ENCODE peak calls at places on chromosomes 7 and 10, in nine cellular contexts. E is tibial nerve, O is esophagus muscularis mucosa, P is transverse colon, C is sigmoid colon, L is ovary, F is SK-N-SH, V is stomach, I is H1. D is an unnamed sample.

GRCh38 chr7:129213828-129214227 is 11.0 kb upstream of the AHCYL2 start:
- DNase-seq in E (no peak), P (no peak), L (no peak), V (no peak), C (peak), I (peak), O (no peak), F (peak), D (no peak)

GRCh38 chr10:11687779-11688447 is 54.3 kb upstream of the ECHDC3 start:
- DNase-seq in O (no peak), V (peak), I (no peak), P (peak), L (no peak), F (no peak), E (no peak), C (no peak), D (no peak)

GRCh38 chr7:80563561-80564327 is 51.9 kb upstream of the GNAT3 start:
- DNase-seq in I (no peak), E (no peak), F (no peak), O (no peak), P (no peak), C (no peak), L (no peak), V (no peak), D (no peak)

GRCh38 chr10:13219685-13220670 is 14.2 kb downstream of the UCMA start:
- DNase-seq in V (peak), C (peak), L (no peak), E (no peak), O (no peak), I (peak), F (no peak), P (peak), D (peak)

GRCh38 chr10:46064269-46064817 is 18.3 kb upstream of the MSMB start:
- DNase-seq in L (no peak), O (peak), E (no peak), I (no peak), V (no peak), P (no peak), F (no peak), C (no peak), D (no peak)

GRCh38 chr7:76217942-76218566 is 16.4 kb downstream of the SRRM3 start:
- DNase-seq in C (no peak), F (no peak), P (no peak), I (no peak), O (no peak), V (no peak), E (no peak), L (no peak), D (no peak)

GRCh38 chr7:110347091-110347490 is 743.8 kb upstream of the LRRN3 start:
- DNase-seq in F (no peak), L (no peak), I (no peak), P (no peak), O (no peak), C (no peak), E (no peak), V (no peak), D (no peak)

GRCh38 chr10:119896937-119897336 is 4.4 kb downstream of the SEC23IP start:
- DNase-seq in L (peak), I (no peak), P (peak), O (no peak), V (peak), E (peak), C (peak), F (peak), D (no peak)

GRCh38 chr10:132886211-132887099 is 55.9 kb downstream of the CFAP46 start:
- DNase-seq in I (no peak), P (peak), V (peak), F (no peak), L (no peak), O (no peak), C (peak), E (peak), D (peak)

GRCh38 chr7:44461387-44461786 is 29.1 kb downstream of the NUDCD3 start:
- DNase-seq in P (no peak), C (no peak), O (no peak), E (no peak), V (no peak), L (no peak), F (no peak), I (no peak), D (no peak)

GRCh38 chr10:62268399-62269076 is at the start of gene RTKN2:
- DNase-seq in E (no peak), O (no peak), F (peak), P (peak), I (peak), C (peak), V (peak), L (peak), D (peak)

GRCh38 chr10:129842031-129842430 is 122.0 kb downstream of the EBF3 start:
- DNase-seq in E (no peak), O (no peak), P (no peak), V (no peak), C (no peak), F (no peak), L (no peak), I (no peak), D (no peak)

GRCh38 chr10:103676851-103677417 is 178.4 kb downstream of the SH3PXD2A start:
- DNase-seq in F (no peak), O (no peak), I (no peak), V (no peak), P (no peak), L (peak), E (no peak), C (peak), D (no peak)

GRCh38 chr7:2114052-2114451 is 118.7 kb downstream of the MAD1L1 start:
- DNase-seq in F (no peak), V (no peak), O (no peak), I (no peak), P (no peak), C (no peak), E (no peak), L (no peak), D (no peak)

GRCh38 chr7:122750389-122750788 is 47.7 kb upstream of the RNF148 start:
- DNase-seq in F (no peak), O (no peak), I (no peak), E (no peak), V (no peak), C (no peak), P (no peak), L (no peak), D (no peak)

GRCh38 chr10:128017825-128018224 is 108.4 kb downstream of the MKI67 start:
- DNase-seq in V (no peak), E (no peak), F (no peak), L (no peak), O (no peak), I (no peak), C (peak), P (no peak), D (no peak)

GRCh38 chr7:87148332-87148955 is 3.8 kb upstream of the DMTF1 start:
- DNase-seq in V (no peak), I (no peak), C (no peak), F (peak), L (no peak), E (no peak), O (no peak), P (no peak), D (peak)

GRCh38 chr7:118404211-118404610 is 179.7 kb downstream of the ANKRD7 start:
- DNase-seq in F (no peak), C (no peak), L (no peak), P (no peak), I (no peak), E (no peak), V (no peak), O (no peak), D (no peak)

GRCh38 chr10:61840403-61840802 is 61.1 kb upstream of the ARID5B start:
- DNase-seq in C (no peak), V (no peak), F (no peak), P (no peak), L (no peak), O (no peak), E (no peak), I (no peak), D (no peak)

GRCh38 chr10:72846225-72846624 is 47.3 kb upstream of the OIT3 start:
- DNase-seq in L (no peak), I (no peak), O (no peak), E (no peak), C (no peak), P (no peak), V (no peak), F (no peak), D (peak)

GRCh38 chr10:97766106-97766810 is 5.5 kb downstream of the SFRP5 start:
- DNase-seq in P (no peak), L (no peak), C (no peak), E (no peak), I (no peak), V (no peak), F (no peak), O (no peak), D (no peak)

GRCh38 chr7:35777121-35777520 is 23.7 kb upstream of the SEPTIN7 start:
- DNase-seq in E (no peak), L (no peak), I (no peak), V (no peak), F (no peak), O (no peak), C (no peak), P (no peak), D (no peak)

GRCh38 chr10:17789396-17789795 is 19.8 kb upstream of the MRC1 start:
- DNase-seq in P (no peak), L (no peak), O (no peak), V (no peak), I (no peak), E (no peak), C (no peak), F (no peak), D (no peak)

GRCh38 chr10:60428387-60428737 is 38.7 kb upstream of the ANK3 start:
- DNase-seq in V (no peak), L (no peak), O (no peak), F (no peak), C (no peak), P (no peak), I (no peak), E (no peak), D (no peak)

GRCh38 chr7:1459930-1460756 is 873 bp upstream of the MICALL2 start:
- DNase-seq in L (peak), P (peak), O (no peak), C (peak), V (no peak), I (no peak), F (no peak), E (no peak), D (no peak)

GRCh38 chr10:125982256-125982948 is 86.0 kb downstream of the FANK1 start:
- DNase-seq in E (no peak), P (peak), O (no peak), V (no peak), I (no peak), C (no peak), F (peak), L (peak), D (peak)

GRCh38 chr7:72007018-72007417 is 405.1 kb downstream of the CALN1 start:
- DNase-seq in V (no peak), O (peak), P (no peak), C (no peak), F (no peak), I (no peak), E (no peak), L (no peak), D (no peak)

GRCh38 chr10:127813290-127813689 is 76.3 kb downstream of the FOXI2 start:
- DNase-seq in O (no peak), C (no peak), V (no peak), F (no peak), L (no peak), P (no peak), I (no peak), E (no peak), D (no peak)

GRCh38 chr10:58400609-58401008 is 15.4 kb downstream of the TFAM start:
- DNase-seq in E (no peak), O (no peak), V (no peak), P (no peak), C (no peak), I (no peak), L (no peak), F (no peak), D (no peak)
- TF ChIP-seq EP300 in E (no peak), O (no peak), V (no peak), P (no peak), C (no peak), I (no peak), L (no peak), F (no peak), D (no peak)

GRCh38 chr7:157660971-157661610 is 324.3 kb downstream of the DNAJB6 start:
- DNase-seq in I (no peak), V (no peak), F (no peak), C (peak), E (no peak), L (no peak), O (no peak), P (no peak), D (no peak)
- TF ChIP-seq EP300 in I (no peak), V (no peak), F (no peak), C (no peak), E (no peak), L (no peak), O (no peak), P (no peak), D (no peak)

GRCh38 chr10:69048103-69048502 is 39.8 kb upstream of the SRGN start:
- DNase-seq in I (no peak), C (peak), P (no peak), F (no peak), L (no peak), E (no peak), O (no peak), V (peak), D (no peak)
- TF ChIP-seq EP300 in I (no peak), C (no peak), P (no peak), F (no peak), L (no peak), E (peak), O (no peak), V (no peak), D (no peak)

GRCh38 chr10:113268186-113268585 is 284.7 kb upstream of the HABP2 start:
- DNase-seq in E (no peak), I (no peak), O (no peak), F (no peak), V (no peak), C (no peak), L (no peak), P (no peak), D (no peak)
- TF ChIP-seq EP300 in E (no peak), I (no peak), O (no peak), F (no peak), V (no peak), C (no peak), L (no peak), P (no peak), D (no peak)

D was measured in A549.